ENCODE peak calls at places on chromosome 11, in five cellular contexts. B is GM12891, M is suprapubic skin, I is upper lobe of left lung, P is heart left ventricle. T is an unnamed sample.

GRCh38 chr11:24622262-24622661 is 125.4 kb downstream of the LUZP2 start:
- DNase-seq in B (no peak), M (no peak), I (no peak), P (no peak), T (no peak)

GRCh38 chr11:32113637-32114203 is 22.8 kb downstream of the RCN1 start:
- DNase-seq in B (no peak), M (no peak), I (no peak), P (no peak), T (no peak)

GRCh38 chr11:79610678-79611077 is 169.8 kb upstream of the TENM4 start:
- DNase-seq in B (no peak), M (no peak), I (no peak), P (no peak), T (no peak)

GRCh38 chr11:70203749-70204465 is 811 bp downstream of the FADD start:
- DNase-seq in B (peak), M (peak), I (peak), P (no peak), T (peak)

GRCh38 chr11:114166897-114167323 is 107.4 kb downstream of the ZBTB16 start:
- DNase-seq in B (no peak), M (no peak), I (no peak), P (no peak), T (no peak)

GRCh38 chr11:93244018-93244417 is 46.2 kb upstream of the SLC36A4 start:
- DNase-seq in B (no peak), M (no peak), I (no peak), P (no peak), T (no peak)

GRCh38 chr11:120135838-120136237 is 2.1 kb downstream of the TRIM29 start:
- DNase-seq in B (peak), M (peak), I (peak), P (no peak), T (no peak)

GRCh38 chr11:111912535-111912934 is at the start of gene HSPB2:
- DNase-seq in B (no peak), M (no peak), I (no peak), P (peak), T (no peak)

GRCh38 chr11:16001899-16002426 is 354.4 kb downstream of the SOX6 start:
- DNase-seq in B (no peak), M (no peak), I (peak), P (no peak), T (no peak)

GRCh38 chr11:117934526-117935307 is 5.5 kb upstream of the TMPRSS13 start:
- DNase-seq in B (no peak), M (peak), I (peak), P (no peak), T (peak)

GRCh38 chr11:32792948-32793475 is 1.4 kb downstream of the CCDC73 start:
- DNase-seq in B (peak), M (no peak), I (peak), P (no peak), T (no peak)

GRCh38 chr11:34242037-34242625 is 115.7 kb downstream of the ABTB2 start:
- DNase-seq in B (no peak), M (no peak), I (no peak), P (no peak), T (no peak)

GRCh38 chr11:117985953-117986887 is at the start of gene IL10RA:
- DNase-seq in B (peak), M (peak), I (peak), P (peak), T (peak)

GRCh38 chr11:2529173-2529572 is 84.4 kb downstream of the KCNQ1 start:
- DNase-seq in B (no peak), M (no peak), I (peak), P (no peak), T (peak)

GRCh38 chr11:13277719-13278619 is at the start of gene BMAL1:
- DNase-seq in B (peak), M (peak), I (peak), P (peak), T (peak)

GRCh38 chr11:65435330-65435931 is 12.8 kb downstream of the NEAT1 start:
- DNase-seq in B (no peak), M (no peak), I (peak), P (no peak), T (peak)

GRCh38 chr11:70202898-70203748 is at the start of gene FADD:
- DNase-seq in B (peak), M (peak), I (peak), P (peak), T (peak)

GRCh38 chr11:68270334-68271022 is 1.3 kb downstream of the C11orf24 start:
- DNase-seq in B (no peak), M (peak), I (no peak), P (no peak), T (no peak)

GRCh38 chr11:34468209-34468841 is 29.6 kb downstream of the CAT start:
- DNase-seq in B (peak), M (no peak), I (peak), P (no peak), T (no peak)

GRCh38 chr11:7513210-7514098 is at the start of gene PPFIBP2:
- DNase-seq in B (peak), M (peak), I (peak), P (peak), T (peak)

GRCh38 chr11:92226331-92227232 is 2.0 kb downstream of the FAT3 start:
- DNase-seq in B (no peak), M (no peak), I (no peak), P (no peak), T (no peak)

DNA sequence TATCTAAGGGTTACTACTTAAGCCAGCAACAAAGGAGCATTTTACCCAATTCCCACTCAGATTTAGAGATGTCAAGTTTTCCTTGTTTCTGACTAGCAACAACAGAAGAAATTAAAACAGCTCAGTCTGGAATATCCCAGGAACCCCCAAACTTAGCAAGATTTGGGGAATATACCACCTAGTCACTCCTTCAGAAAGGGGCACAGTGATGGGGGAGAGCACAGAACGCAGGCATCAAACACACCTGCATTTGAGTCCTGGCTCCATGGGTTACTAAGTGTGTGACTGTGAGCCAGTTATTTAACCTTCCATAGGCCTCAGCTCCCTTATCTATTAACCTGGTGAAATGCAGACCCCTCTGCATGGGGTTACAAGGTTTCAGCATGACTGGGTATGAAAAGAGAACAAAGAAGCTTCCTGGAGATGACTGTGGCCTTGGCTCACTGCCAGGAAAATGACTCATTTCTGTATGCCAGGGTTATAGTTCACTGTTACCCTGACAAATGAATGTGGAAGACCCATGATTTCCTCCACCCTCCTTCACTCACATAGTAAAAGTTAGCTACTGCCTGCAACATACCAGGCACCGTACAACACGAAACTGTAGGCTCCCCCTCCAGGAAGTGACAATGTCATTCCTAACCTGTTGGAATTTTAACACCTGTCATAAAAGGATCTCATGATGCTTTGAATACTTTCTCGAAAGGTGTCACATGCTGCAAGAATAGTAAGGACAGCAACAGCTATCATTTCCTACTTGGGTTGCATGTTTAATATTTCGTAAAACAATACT is 79.6 kb downstream of the ME3 start:
- DNase-seq in B (peak), M (peak), I (peak), P (no peak), T (no peak)
- TF ChIP-seq POLR2A in B (no peak), M (no peak), I (no peak), P (no peak), T (no peak)

GRCh38 chr11:72069787-72070251 is 10.5 kb downstream of the NUMA1 start:
- DNase-seq in B (no peak), M (peak), I (peak), P (peak), T (peak)
- TF ChIP-seq POLR2A in B (peak), M (no peak), I (no peak), P (no peak), T (no peak)

DNA sequence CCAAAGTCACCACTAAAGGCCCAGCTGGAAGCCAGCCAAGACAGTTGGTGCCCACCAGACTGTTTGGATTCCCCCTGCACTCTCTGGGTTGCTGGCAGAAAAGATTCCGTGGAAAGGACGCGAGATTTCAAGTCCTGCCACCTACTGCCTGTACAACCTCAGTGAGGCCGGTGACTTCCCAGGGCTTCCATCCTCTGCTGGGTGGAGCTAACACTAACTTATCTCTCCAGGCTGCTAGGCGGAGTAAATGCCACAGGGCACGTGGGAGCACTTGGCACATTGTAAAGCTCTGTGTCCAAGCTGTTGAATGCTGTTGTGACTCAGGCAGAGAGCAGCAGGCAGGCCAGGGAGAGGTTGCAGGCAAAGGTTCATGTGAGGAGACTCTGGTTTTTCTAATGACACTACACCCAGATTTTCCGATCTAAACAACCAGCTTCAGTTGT is 50.9 kb upstream of the CDON start:
- DNase-seq in B (no peak), M (peak), I (peak), P (peak), T (peak)
- TF ChIP-seq POLR2A in B (no peak), M (no peak), I (peak), P (no peak), T (no peak)

DNA sequence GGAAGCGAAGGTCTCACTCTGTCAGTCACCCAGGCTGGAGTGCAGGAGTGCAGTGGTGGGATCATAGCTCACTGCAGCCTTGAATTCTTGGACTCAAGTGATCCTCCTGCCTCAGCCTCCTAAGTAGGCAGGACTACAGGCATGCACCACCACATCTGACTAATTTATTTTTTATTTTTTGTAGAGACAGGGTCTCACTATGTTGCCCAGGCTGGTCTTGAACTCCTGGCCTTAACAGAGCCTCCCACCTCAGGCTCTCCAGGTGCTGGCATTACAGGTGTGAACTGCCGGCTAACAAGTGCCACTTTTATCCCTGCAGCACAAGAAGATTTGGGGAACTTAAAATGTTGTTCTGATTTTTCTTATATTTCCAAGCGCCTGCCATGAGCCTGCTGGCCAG is 195.0 kb downstream of the SNX19 start:
- DNase-seq in B (no peak), M (no peak), I (no peak), P (no peak), T (no peak)
- TF ChIP-seq POLR2A in B (no peak), M (no peak), I (no peak), P (no peak), T (no peak)

DNA sequence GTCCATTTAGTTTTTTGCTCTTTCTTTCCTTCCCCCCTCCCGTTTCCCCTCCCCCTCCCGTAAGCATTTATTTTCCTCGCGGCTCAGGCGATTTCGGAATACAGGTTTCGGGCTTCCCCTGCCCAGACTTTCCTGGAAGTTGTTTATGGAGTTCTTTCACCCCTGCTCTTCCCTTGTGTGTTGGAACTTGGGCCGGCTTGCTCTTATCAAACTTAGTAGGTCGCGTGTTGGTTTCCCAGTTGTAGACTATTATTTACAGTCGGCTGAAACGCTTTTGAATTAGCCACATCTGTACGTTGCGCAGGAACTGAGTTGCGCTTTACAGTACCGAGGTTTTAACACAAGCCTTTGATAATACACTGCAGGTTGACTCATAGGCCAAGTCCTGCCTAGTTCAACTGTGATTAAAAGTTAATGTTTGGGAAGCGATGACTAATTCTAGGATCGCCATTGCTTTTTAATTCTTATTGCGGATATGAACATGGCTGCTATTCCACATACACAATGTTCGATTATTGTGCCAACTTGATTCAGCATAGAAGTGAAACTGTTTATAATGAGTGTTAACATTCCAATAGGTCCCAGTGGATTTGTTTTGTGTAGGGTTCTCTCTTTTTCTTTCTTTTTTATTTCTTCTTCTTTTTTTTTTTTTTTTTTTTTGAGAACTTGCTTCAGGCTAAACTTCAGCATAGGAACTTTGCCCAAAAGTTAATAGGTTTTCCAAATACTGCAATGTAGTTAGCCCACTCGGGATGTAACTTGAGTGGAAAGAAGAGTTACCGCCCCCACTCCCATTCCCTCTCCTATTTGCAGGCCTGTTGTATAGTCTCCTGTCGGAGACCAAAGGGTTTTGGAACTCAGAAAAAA is 1.8 kb downstream of the YAP1 start:
- DNase-seq in B (no peak), M (no peak), I (peak), P (no peak), T (no peak)
- TF ChIP-seq POLR2A in B (no peak), M (no peak), I (peak), P (no peak), T (no peak)

GRCh38 chr11:95150977-95151684 is 61.5 kb downstream of the ENDOD1 start:
- DNase-seq in B (peak), M (peak), I (peak), P (peak), T (peak)
- TF ChIP-seq POLR2A in B (no peak), M (no peak), I (peak), P (no peak), T (peak)

GRCh38 chr11:44095506-44096359 is at the start of gene EXT2:
- DNase-seq in B (peak), M (peak), I (peak), P (peak), T (peak)
- TF ChIP-seq POLR2A in B (no peak), M (no peak), I (no peak), P (no peak), T (no peak)

DNA sequence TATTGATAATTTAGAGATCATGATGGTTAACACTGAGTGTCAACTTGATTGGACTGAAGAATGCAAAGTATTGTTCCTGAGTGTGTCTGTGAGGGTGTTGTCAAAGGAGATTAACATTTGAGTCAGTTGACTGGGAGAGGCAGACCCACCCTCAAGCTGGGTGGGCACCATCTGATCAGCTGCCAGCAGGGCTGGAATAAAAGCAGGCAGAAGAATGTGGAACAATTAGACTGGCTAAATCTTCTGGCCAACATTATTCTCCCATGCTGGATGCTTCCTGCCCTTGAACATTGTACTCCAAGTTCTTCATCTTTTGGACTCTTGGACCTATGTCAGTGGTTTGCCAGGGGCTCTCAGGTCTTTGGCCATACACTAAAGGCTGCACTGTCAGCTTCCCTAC is 1170.0 kb upstream of the CNTN5 start:
- DNase-seq in B (no peak), M (no peak), I (no peak), P (no peak), T (no peak)
- TF ChIP-seq POLR2A in B (no peak), M (no peak), I (no peak), P (no peak), T (no peak)

GRCh38 chr11:130181295-130182272 is 22.0 kb downstream of the ST14 start:
- DNase-seq in B (no peak), M (no peak), I (peak), P (no peak), T (no peak)
- TF ChIP-seq POLR2A in B (no peak), M (no peak), I (no peak), P (no peak), T (no peak)

GRCh38 chr11:10303558-10304363 is 1.1 kb upstream of the ADM start:
- DNase-seq in B (no peak), M (peak), I (peak), P (no peak), T (peak)

GRCh38 chr11:10304495-10305261 is at the start of gene ADM:
- DNase-seq in B (no peak), M (peak), I (peak), P (peak), T (peak)

GRCh38 chr11:10302294-10302743 is 2.6 kb upstream of the ADM start:
- DNase-seq in B (no peak), M (no peak), I (peak), P (no peak), T (peak)

GRCh38 chr11:10301656-10302293 is 3.1 kb upstream of the ADM start:
- DNase-seq in B (no peak), M (no peak), I (no peak), P (no peak), T (no peak)

DNA sequence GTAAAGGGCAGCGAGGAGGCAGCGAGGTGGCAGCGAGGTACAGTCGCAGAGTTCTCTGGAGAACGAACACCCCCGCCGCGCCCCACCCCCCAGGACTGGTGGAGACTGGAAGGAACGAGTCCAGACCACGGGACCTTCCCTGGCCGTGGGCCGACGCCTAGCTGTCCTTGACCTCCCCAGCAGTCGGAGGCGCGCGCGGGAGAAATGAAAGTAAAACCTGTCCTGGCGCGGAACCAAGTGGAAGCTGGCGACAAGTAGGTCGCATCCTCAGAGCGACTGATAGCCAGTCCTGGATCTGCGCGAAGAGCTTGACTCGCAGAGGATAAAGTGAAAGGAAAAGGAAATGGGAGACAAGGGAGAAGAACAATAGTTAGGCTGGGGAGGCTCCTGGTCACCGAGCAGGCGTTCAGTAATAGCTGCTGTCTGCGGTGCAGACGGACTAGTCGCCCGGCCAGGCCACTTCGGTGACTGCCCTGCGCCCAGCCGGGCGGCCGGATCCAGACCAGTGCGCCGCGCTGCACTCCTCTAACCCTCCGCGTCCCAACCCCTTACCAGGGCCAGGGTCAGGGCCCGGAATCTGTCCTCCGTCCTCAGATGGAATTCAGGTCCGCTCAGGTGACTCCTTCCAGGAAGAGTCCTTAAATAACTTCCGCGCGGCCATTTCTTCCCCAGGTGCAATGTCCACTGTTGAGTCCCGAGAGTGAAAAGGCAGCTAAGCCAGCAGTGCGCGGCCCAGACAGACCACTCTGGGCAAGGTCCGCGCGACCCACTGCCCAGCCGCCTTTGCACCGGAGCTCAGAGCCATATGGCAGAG is 1.9 kb upstream of the ADM start:
- DNase-seq in B (no peak), M (peak), I (peak), P (peak), T (peak)
- TF ChIP-seq POLR2A in B (no peak), M (no peak), I (peak), P (no peak), T (no peak)

T was measured in spleen.